ENCODE peak calls at places on chromosomes 4 and X, in eight cellular contexts. W is stimulated activated CD4-positive, alpha-beta T cell treated with anti-CD3 and anti-CD28 coated beads, TNF-alpha, amount 100 ng/mL, for 48 hours; Q is fibroblast of gingiva; H is iris pigment epithelial cell; O is SIG-M5; G is epithelial cell of esophagus; X is Calu3; U is stimulated activated CD8-positive, alpha-beta memory T cell treated with anti-CD3 and anti-CD28 coated beads, Interleukin-15, amount 100 ng/mL, for 24 hours. V is an unnamed sample.

GRCh38 chr4:784401-785331 is 41.3 kb downstream of the CPLX1 start:
- DNase-seq in W (no peak), Q (no peak), H (no peak), O (no peak), G (no peak), X (no peak), U (no peak), V (no peak)

GRCh38 chr4:26257850-26258249 is 63.0 kb upstream of the RBPJ start:
- DNase-seq in W (no peak), Q (no peak), H (no peak), O (no peak), G (no peak), X (no peak), U (no peak), V (no peak)

GRCh38 chr4:165873298-165874071 is 448 bp downstream of the TLL1 start:
- DNase-seq in W (no peak), Q (peak), H (peak), O (no peak), G (peak), X (peak), U (no peak), V (peak)

GRCh38 chrX:47217121-47217851 is 1.2 kb upstream of the CDK16 start:
- DNase-seq in W (no peak), Q (peak), H (peak), O (no peak), G (peak), X (no peak), U (no peak), V (peak)

GRCh38 chrX:13389501-13389900 is 69.6 kb upstream of the ATXN3L start:
- DNase-seq in W (no peak), Q (no peak), H (no peak), O (no peak), G (no peak), X (no peak), U (no peak), V (no peak)

GRCh38 chr4:37882665-37883296 is 8.1 kb upstream of the TBC1D1 start:
- DNase-seq in W (no peak), Q (no peak), H (no peak), O (no peak), G (no peak), X (no peak), U (no peak), V (peak)

GRCh38 chrX:111100191-111100590 is 4.2 kb downstream of the PAK3 start:
- DNase-seq in W (no peak), Q (peak), H (peak), O (no peak), G (peak), X (peak), U (no peak), V (peak)

GRCh38 chr4:119671205-119671604 is 42.6 kb upstream of the PDE5A start:
- DNase-seq in W (no peak), Q (no peak), H (no peak), O (no peak), G (no peak), X (no peak), U (no peak), V (no peak)

GRCh38 chr4:82431026-82431745 is 796 bp downstream of the ENOPH1 start:
- DNase-seq in W (no peak), Q (peak), H (peak), O (no peak), G (peak), X (peak), U (no peak), V (no peak)

GRCh38 chr4:4614925-4615678 is 73.3 kb upstream of the STX18 start:
- DNase-seq in W (no peak), Q (peak), H (peak), O (no peak), G (no peak), X (no peak), U (no peak), V (no peak)

GRCh38 chr4:171650543-171650942 is 162.7 kb upstream of the GALNTL6 start:
- DNase-seq in W (no peak), Q (no peak), H (no peak), O (no peak), G (no peak), X (no peak), U (no peak), V (no peak)

GRCh38 chr4:53646792-53647191 is 55.5 kb upstream of the LNX1 start:
- DNase-seq in W (no peak), Q (no peak), H (no peak), O (no peak), G (no peak), X (no peak), U (no peak), V (no peak)

GRCh38 chrX:15301924-15302323 is 13.5 kb downstream of the ASB11 start:
- DNase-seq in W (no peak), Q (peak), H (peak), O (no peak), G (peak), X (peak), U (no peak), V (no peak)

GRCh38 chr4:153220709-153221367 is 16.6 kb downstream of the TRIM2 start:
- DNase-seq in W (no peak), Q (no peak), H (peak), O (no peak), G (no peak), X (no peak), U (no peak), V (no peak)

GRCh38 chr4:119286377-119287002 is 35.4 kb downstream of the FABP2 start:
- DNase-seq in W (no peak), Q (peak), H (peak), O (no peak), G (peak), X (peak), U (no peak), V (peak)

GRCh38 chrX:115563633-115564182 is 2.7 kb downstream of the PLS3 start:
- DNase-seq in W (no peak), Q (no peak), H (no peak), O (no peak), G (no peak), X (peak), U (no peak), V (no peak)

GRCh38 chr4:113641025-113641431 is 120.5 kb downstream of the CAMK2D start:
- DNase-seq in W (no peak), Q (no peak), H (no peak), O (no peak), G (no peak), X (no peak), U (no peak), V (no peak)

GRCh38 chr4:154119317-154119716 is 330.4 kb upstream of the SFRP2 start:
- DNase-seq in W (no peak), Q (peak), H (no peak), O (no peak), G (peak), X (peak), U (no peak), V (no peak)

GRCh38 chrX:101485212-101486064 is at the start of gene ARMCX4:
- DNase-seq in W (no peak), Q (peak), H (peak), O (no peak), G (peak), X (peak), U (no peak), V (peak)

GRCh38 chr4:87005690-87006461 is 71.1 kb downstream of the AFF1 start:
- DNase-seq in W (no peak), Q (no peak), H (no peak), O (no peak), G (no peak), X (no peak), U (no peak), V (no peak)

GRCh38 chr4:1249731-1250526 is 999 bp upstream of the CTBP1 start:
- DNase-seq in W (peak), Q (peak), H (peak), O (no peak), G (peak), X (no peak), U (peak), V (peak)

GRCh38 chrX:103253608-103254007 is 1.3 kb downstream of the TCEAL8 start:
- DNase-seq in W (no peak), Q (no peak), H (peak), O (no peak), G (no peak), X (no peak), U (no peak), V (no peak)

GRCh38 chr4:94798808-94799207 is 41.1 kb downstream of the BMPR1B start:
- DNase-seq in W (no peak), Q (no peak), H (peak), O (no peak), G (peak), X (no peak), U (no peak), V (peak)

GRCh38 chrX:35046646-35047231 is 104.1 kb downstream of the FAM47B start:
- DNase-seq in W (no peak), Q (no peak), H (no peak), O (no peak), G (no peak), X (no peak), U (no peak), V (no peak)

GRCh38 chr4:79211490-79211889 is 114.4 kb downstream of the NAA11 start:
- DNase-seq in W (no peak), Q (no peak), H (no peak), O (no peak), G (no peak), X (no peak), U (no peak), V (no peak)

GRCh38 chr4:185945906-185946305 is 123.0 kb upstream of the TLR3 start:
- DNase-seq in W (no peak), Q (no peak), H (no peak), O (no peak), G (no peak), X (no peak), U (no peak), V (no peak)

GRCh38 chr4:86961605-86962295 is 26.9 kb downstream of the AFF1 start:
- DNase-seq in W (no peak), Q (no peak), H (no peak), O (peak), G (no peak), X (no peak), U (no peak), V (no peak)

GRCh38 chr4:42083816-42084215 is 68.6 kb downstream of the BEND4 start:
- DNase-seq in W (no peak), Q (peak), H (no peak), O (no peak), G (no peak), X (no peak), U (no peak), V (no peak)

GRCh38 chr4:38322709-38323108 is 341.3 kb upstream of the KLF3 start:
- DNase-seq in W (no peak), Q (peak), H (peak), O (no peak), G (no peak), X (no peak), U (no peak), V (peak)

GRCh38 chrX:115966920-115967319 is 203.6 kb upstream of the AGTR2 start:
- DNase-seq in W (no peak), Q (no peak), H (no peak), O (no peak), G (no peak), X (no peak), U (no peak), V (no peak)

GRCh38 chr4:89829470-89830138 is 7.4 kb downstream of the SNCA start:
- DNase-seq in W (no peak), Q (peak), H (peak), O (peak), G (peak), X (no peak), U (no peak), V (peak)

GRCh38 chr4:32161382-32161781 is 1441.2 kb downstream of the PCDH7 start:
- DNase-seq in W (no peak), Q (no peak), H (peak), O (peak), G (peak), X (no peak), U (no peak), V (peak)

GRCh38 chr4:45580306-45580705 is 543.5 kb downstream of the GABRG1 start:
- DNase-seq in W (no peak), Q (no peak), H (no peak), O (no peak), G (no peak), X (no peak), U (no peak), V (no peak)

GRCh38 chr4:128574706-128575105 is 234.8 kb upstream of the JADE1 start:
- DNase-seq in W (peak), Q (peak), H (peak), O (no peak), G (peak), X (peak), U (no peak), V (peak)

GRCh38 chrX:21723814-21724213 is 34.1 kb downstream of the SMPX start:
- DNase-seq in W (no peak), Q (no peak), H (no peak), O (no peak), G (no peak), X (no peak), U (no peak), V (no peak)

GRCh38 chr4:83974111-83974789 is 438.3 kb downstream of the GPAT3 start:
- DNase-seq in W (no peak), Q (no peak), H (no peak), O (no peak), G (peak), X (no peak), U (no peak), V (peak)